ENCODE peak calls at places on chromosomes 3 and 15, in nine cellular contexts. Q is tibial artery; S is mucosa of descending colon; B is CD4-positive, alpha-beta T cell; H is fibroblast of mammary gland; Z is fibroblast of pulmonary artery; Y is body of pancreas; U is spleen; L is cardiac fibroblast. A is an unnamed sample.

GRCh38 chr3:136343873-136344281 is 93.7 kb downstream of the PCCB start:
- DNase-seq in Q (peak; percentile 86), S (peak; percentile 93), B (no peak), H (peak; percentile 99), Z (peak; percentile 91), Y (peak; percentile 85), U (no peak), L (peak; percentile 96), A (peak; percentile 47)

GRCh38 chr3:61768284-61769012 is 207.1 kb downstream of the PTPRG start:
- DNase-seq in Q (no peak), S (peak; percentile 35), B (no peak), H (peak; percentile 58), Z (no peak), Y (no peak), U (no peak), L (peak; percentile 54), A (no peak)

GRCh38 chr15:29770796-29771195 is 51.5 kb downstream of the TJP1 start:
- DNase-seq in Q (no peak), S (no peak), B (no peak), H (peak; percentile 56), Z (no peak), Y (no peak), U (no peak), L (peak; percentile 68), A (peak; percentile 10)

GRCh38 chr3:141289228-141289772 is 57.7 kb downstream of the PXYLP1 start:
- DNase-seq in Q (peak; percentile 29), S (no peak), B (no peak), H (no peak), Z (no peak), Y (no peak), U (no peak), L (no peak), A (no peak)

GRCh38 chr3:184180165-184180564 is 5.5 kb downstream of the AP2M1 start:
- DNase-seq in Q (no peak), S (no peak), B (no peak), H (peak; percentile 72), Z (peak; percentile 85), Y (no peak), U (no peak), L (peak; percentile 79), A (no peak)

GRCh38 chr3:126730376-126730775 is 26.3 kb downstream of the CHCHD6 start:
- DNase-seq in Q (no peak), S (no peak), B (no peak), H (no peak), Z (no peak), Y (no peak), U (no peak), L (no peak), A (no peak)

GRCh38 chr3:14483286-14483685 is 56.9 kb downstream of the GRIP2 start:
- DNase-seq in Q (no peak), S (no peak), B (no peak), H (no peak), Z (no peak), Y (no peak), U (peak; percentile 58), L (no peak), A (no peak)

GRCh38 chr3:111904376-111905241 is 45.5 kb downstream of the PHLDB2 start:
- DNase-seq in Q (no peak), S (no peak), B (no peak), H (peak; percentile 95), Z (peak; percentile 96), Y (no peak), U (no peak), L (peak; percentile 97), A (no peak)

GRCh38 chr3:124837730-124838186 is 49.4 kb downstream of the ITGB5 start:
- DNase-seq in Q (peak; percentile 82), S (peak; percentile 66), B (no peak), H (peak; percentile 97), Z (peak; percentile 70), Y (peak; percentile 50), U (peak; percentile 82), L (peak; percentile 75), A (peak; percentile 81)

GRCh38 chr3:464255-464654 is 267.7 kb downstream of the CHL1 start:
- DNase-seq in Q (no peak), S (no peak), B (no peak), H (no peak), Z (no peak), Y (no peak), U (no peak), L (no peak), A (no peak)

GRCh38 chr3:78571486-78571885 is 1196.3 kb downstream of the ROBO1 start:
- DNase-seq in Q (no peak), S (no peak), B (no peak), H (no peak), Z (no peak), Y (no peak), U (no peak), L (no peak), A (no peak)

GRCh38 chr15:95025924-95026728 is 794.8 kb downstream of the MCTP2 start:
- DNase-seq in Q (no peak), S (peak; percentile 40), B (no peak), H (peak; percentile 69), Z (peak; percentile 79), Y (peak; percentile 18), U (no peak), L (peak; percentile 82), A (no peak)

GRCh38 chr3:146209371-146209770 is 41.5 kb downstream of the PLSCR4 start:
- DNase-seq in Q (no peak), S (no peak), B (no peak), H (no peak), Z (no peak), Y (no peak), U (no peak), L (no peak), A (no peak)

GRCh38 chr3:46838301-46838700 is 24.9 kb downstream of the MYL3 start:
- DNase-seq in Q (no peak), S (no peak), B (no peak), H (no peak), Z (no peak), Y (no peak), U (no peak), L (no peak), A (no peak)

GRCh38 chr15:39199076-39199475 is 381.8 kb upstream of the THBS1 start:
- DNase-seq in Q (no peak), S (peak; percentile 23), B (no peak), H (no peak), Z (no peak), Y (no peak), U (no peak), L (no peak), A (no peak)

GRCh38 chr3:71726106-71726505 is 904 bp upstream of the EIF4E3 start:
- DNase-seq in Q (no peak), S (peak; percentile 30), B (peak; percentile 32), H (no peak), Z (no peak), Y (no peak), U (no peak), L (no peak), A (no peak)

GRCh38 chr3:11498646-11499045 is 145.1 kb downstream of the VGLL4 start:
- DNase-seq in Q (no peak), S (peak; percentile 72), B (no peak), H (peak; percentile 83), Z (peak; percentile 87), Y (peak; percentile 84), U (no peak), L (peak; percentile 80), A (no peak)

GRCh38 chr3:23254287-23254686 is 51.2 kb downstream of the UBE2E2 start:
- DNase-seq in Q (no peak), S (no peak), B (no peak), H (no peak), Z (no peak), Y (no peak), U (no peak), L (no peak), A (no peak)

GRCh38 chr15:38536201-38536676 is 28.4 kb downstream of the RASGRP1 start:
- DNase-seq in Q (no peak), S (no peak), B (no peak), H (peak; percentile 92), Z (peak; percentile 90), Y (peak; percentile 15), U (no peak), L (peak; percentile 94), A (no peak)

GRCh38 chr3:129058441-129059194 is 2.0 kb upstream of the GP9 start:
- DNase-seq in Q (no peak), S (peak; percentile 75), B (no peak), H (no peak), Z (no peak), Y (peak; percentile 68), U (peak; percentile 45), L (no peak), A (no peak)
- TF ChIP-seq CTCF in Q (no peak), S (no peak), B (no peak), H (no peak), Z (no peak), Y (no peak), U (no peak), L (no peak), A (no peak)

GRCh38 chr3:153830552-153830951 is 290.6 kb upstream of the ARHGEF26 start:
- DNase-seq in Q (no peak), S (no peak), B (no peak), H (no peak), Z (no peak), Y (no peak), U (no peak), L (no peak), A (no peak)

GRCh38 chr3:153829596-153830170 is 291.5 kb upstream of the ARHGEF26 start:
- DNase-seq in Q (no peak), S (no peak), B (no peak), H (peak; percentile 11), Z (peak; percentile 84), Y (no peak), U (no peak), L (peak; percentile 77), A (no peak)

GRCh38 chr3:153840487-153840886 is 280.7 kb upstream of the ARHGEF26 start:
- DNase-seq in Q (no peak), S (no peak), B (no peak), H (no peak), Z (no peak), Y (no peak), U (no peak), L (no peak), A (no peak)

GRCh38 chr3:153835540-153835939 is 285.6 kb upstream of the ARHGEF26 start:
- DNase-seq in Q (no peak), S (no peak), B (no peak), H (peak; percentile 17), Z (no peak), Y (no peak), U (no peak), L (no peak), A (no peak)
- TF ChIP-seq CTCF in Q (no peak), S (no peak), B (no peak), H (peak; percentile 21), Z (no peak), Y (no peak), U (no peak), L (no peak), A (peak; percentile 3)

GRCh38 chr3:187044871-187045552 is 94.3 kb downstream of the RPL39L start:
- DNase-seq in Q (no peak), S (peak; percentile 72), B (no peak), H (peak; percentile 7), Z (peak; percentile 66), Y (no peak), U (no peak), L (peak; percentile 37), A (no peak)
- TF ChIP-seq CTCF in Q (no peak), S (no peak), B (no peak), H (peak; percentile 23), Z (peak; percentile 16), Y (no peak), U (no peak), L (no peak), A (no peak)

DNA sequence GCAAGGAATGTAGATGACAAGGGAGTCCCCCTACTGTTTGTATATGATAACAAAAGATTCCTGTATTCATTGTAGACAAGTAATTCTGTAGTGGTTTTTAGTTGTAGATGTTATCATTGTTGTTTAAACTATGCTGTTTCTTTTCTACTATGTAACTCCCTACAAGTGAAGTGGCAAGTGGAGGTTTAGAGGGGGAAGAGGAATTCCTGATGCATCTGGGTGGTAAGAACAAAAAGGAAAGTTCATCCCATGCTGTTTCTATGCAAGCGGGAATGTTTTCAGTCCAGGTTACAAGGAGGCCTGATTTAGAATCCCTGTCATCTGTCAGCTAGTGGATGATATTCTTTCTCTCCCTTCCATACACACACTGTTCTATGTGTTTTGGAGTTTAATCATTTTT is 67.5 kb downstream of the IMPG2 start:
- DNase-seq in Q (no peak), S (no peak), B (no peak), H (no peak), Z (no peak), Y (no peak), U (no peak), L (no peak), A (no peak)
- TF ChIP-seq CTCF in Q (no peak), S (no peak), B (no peak), H (no peak), Z (no peak), Y (no peak), U (no peak), L (no peak), A (no peak)